ENCODE peak calls at places on chromosomes 3 and 15, in eight cellular contexts. H is HFFc6, A is PC-3, F is GM12865, W is pancreas, K is heart left ventricle, N is endothelial cell, T is kidney. R is an unnamed sample.

GRCh38 chr3:117726776-117727175 is 1017.2 kb downstream of the TUSC7 start:
- DNase-seq in H (peak; percentile 1), A (no peak), F (no peak), W (no peak), K (no peak), N (no peak), T (no peak), R (no peak)

GRCh38 chr15:39788108-39788507 is 5.5 kb upstream of the FSIP1 start:
- DNase-seq in H (no peak), A (no peak), F (peak; percentile 57), W (no peak), K (no peak), N (no peak), T (no peak), R (no peak)

GRCh38 chr15:63073497-63074172 is 31.1 kb downstream of the TPM1 start:
- DNase-seq in H (peak; percentile 61), A (no peak), F (no peak), W (no peak), K (no peak), N (no peak), T (no peak), R (no peak)

GRCh38 chr3:113664523-113665094 is 31.8 kb downstream of the USF3 start:
- DNase-seq in H (no peak), A (no peak), F (no peak), W (no peak), K (no peak), N (no peak), T (no peak), R (no peak)

GRCh38 chr3:195508185-195508584 is 34.9 kb downstream of the PPP1R2 start:
- DNase-seq in H (no peak), A (no peak), F (no peak), W (no peak), K (no peak), N (no peak), T (no peak), R (no peak)

GRCh38 chr15:57635300-57635944 is 43.7 kb downstream of the MYZAP start:
- DNase-seq in H (no peak), A (no peak), F (no peak), W (no peak), K (peak; percentile 59), N (no peak), T (no peak), R (no peak)

GRCh38 chr3:98602078-98602678 is 8.8 kb upstream of the CPOX start:
- DNase-seq in H (peak; percentile 65), A (peak; percentile 78), F (peak; percentile 81), W (no peak), K (peak; percentile 41), N (peak; percentile 19), T (no peak), R (no peak)

GRCh38 chr15:52790166-52790708 is at the start of gene ONECUT1:
- DNase-seq in H (peak; percentile 0), A (peak; percentile 41), F (peak; percentile 65), W (peak; percentile 95), K (no peak), N (peak; percentile 78), T (peak; percentile 75), R (no peak)

GRCh38 chr3:32493437-32494414 is 8.9 kb downstream of the CMTM6 start:
- DNase-seq in H (no peak), A (no peak), F (peak; percentile 81), W (no peak), K (no peak), N (no peak), T (no peak), R (no peak)

GRCh38 chr3:47422743-47423142 is 41.9 kb downstream of the PTPN23 start:
- DNase-seq in H (no peak), A (no peak), F (no peak), W (no peak), K (no peak), N (no peak), T (no peak), R (no peak)

GRCh38 chr3:176767385-176767784 is 429.9 kb downstream of the TBL1XR1 start:
- DNase-seq in H (no peak), A (peak; percentile 97), F (no peak), W (peak; percentile 54), K (no peak), N (no peak), T (no peak), R (peak; percentile 15)

GRCh38 chr3:194031349-194031748 is 104.6 kb upstream of the HES1 start:
- DNase-seq in H (no peak), A (no peak), F (no peak), W (no peak), K (no peak), N (no peak), T (no peak), R (no peak)

GRCh38 chr3:65439641-65440040 is 599.1 kb downstream of the MAGI1 start:
- DNase-seq in H (peak; percentile 34), A (peak; percentile 43), F (peak; percentile 45), W (no peak), K (peak; percentile 61), N (peak; percentile 64), T (no peak), R (peak; percentile 47)

GRCh38 chr3:9912294-9912935 is 4.5 kb upstream of the IL17RC start:
- DNase-seq in H (peak; percentile 65), A (peak; percentile 94), F (no peak), W (no peak), K (no peak), N (no peak), T (no peak), R (no peak)

GRCh38 chr3:188194327-188194726 is 40.4 kb downstream of the LPP start:
- DNase-seq in H (peak; percentile 28), A (peak; percentile 40), F (no peak), W (no peak), K (no peak), N (no peak), T (no peak), R (no peak)

GRCh38 chr3:129911261-129911861 is 17.9 kb upstream of the TMCC1 start:
- DNase-seq in H (no peak), A (no peak), F (no peak), W (no peak), K (no peak), N (no peak), T (no peak), R (no peak)

GRCh38 chr15:94287794-94288246 is 56.5 kb downstream of the MCTP2 start:
- DNase-seq in H (no peak), A (no peak), F (peak; percentile 60), W (no peak), K (no peak), N (no peak), T (no peak), R (no peak)

GRCh38 chr15:81229596-81229995 is 32.9 kb downstream of the IL16 start:
- DNase-seq in H (no peak), A (no peak), F (no peak), W (no peak), K (peak; percentile 36), N (no peak), T (peak; percentile 63), R (no peak)

GRCh38 chr3:124833710-124834332 is 53.3 kb downstream of the ITGB5 start:
- DNase-seq in H (no peak), A (no peak), F (no peak), W (no peak), K (no peak), N (no peak), T (no peak), R (no peak)

GRCh38 chr3:71438904-71439303 is 144.6 kb downstream of the FOXP1 start:
- DNase-seq in H (no peak), A (no peak), F (no peak), W (no peak), K (no peak), N (no peak), T (no peak), R (no peak)

GRCh38 chr3:39079530-39079929 is 27.7 kb downstream of the WDR48 start:
- DNase-seq in H (no peak), A (no peak), F (no peak), W (no peak), K (no peak), N (no peak), T (no peak), R (no peak)
- TF ChIP-seq CTCF in H (peak; percentile 41), A (peak; percentile 48), F (no peak), W (no peak), K (no peak), N (no peak), T (no peak), R (no peak)

GRCh38 chr3:171168551-171168950 is 142.0 kb upstream of the SLC2A2 start:
- DNase-seq in H (no peak), A (no peak), F (no peak), W (no peak), K (no peak), N (no peak), T (no peak), R (no peak)

GRCh38 chr3:171169866-171170265 is 143.3 kb upstream of the SLC2A2 start:
- DNase-seq in H (no peak), A (no peak), F (no peak), W (no peak), K (no peak), N (no peak), T (no peak), R (no peak)

GRCh38 chr3:171169443-171169842 is 142.9 kb upstream of the SLC2A2 start:
- DNase-seq in H (no peak), A (no peak), F (no peak), W (no peak), K (no peak), N (no peak), T (no peak), R (no peak)

GRCh38 chr3:171165986-171166385 is 139.5 kb upstream of the SLC2A2 start:
- DNase-seq in H (no peak), A (no peak), F (peak; percentile 33), W (no peak), K (no peak), N (no peak), T (no peak), R (no peak)

GRCh38 chr3:171168086-171168485 is 141.6 kb upstream of the SLC2A2 start:
- DNase-seq in H (peak; percentile 57), A (peak; percentile 72), F (no peak), W (no peak), K (no peak), N (peak; percentile 33), T (no peak), R (no peak)
- TF ChIP-seq CTCF in H (peak; percentile 72), A (peak; percentile 70), F (no peak), W (peak; percentile 8), K (no peak), N (no peak), T (peak; percentile 45), R (peak; percentile 28)

GRCh38 chr3:142363936-142364467 is 83.8 kb downstream of the XRN1 start:
- DNase-seq in H (no peak), A (no peak), F (no peak), W (no peak), K (no peak), N (no peak), T (no peak), R (no peak)

GRCh38 chr3:142366434-142366833 is 81.4 kb downstream of the XRN1 start:
- DNase-seq in H (peak; percentile 6), A (peak; percentile 45), F (no peak), W (no peak), K (no peak), N (no peak), T (no peak), R (no peak)
- TF ChIP-seq CTCF in H (peak; percentile 49), A (peak; percentile 63), F (no peak), W (no peak), K (no peak), N (peak; percentile 13), T (no peak), R (no peak)

DNA sequence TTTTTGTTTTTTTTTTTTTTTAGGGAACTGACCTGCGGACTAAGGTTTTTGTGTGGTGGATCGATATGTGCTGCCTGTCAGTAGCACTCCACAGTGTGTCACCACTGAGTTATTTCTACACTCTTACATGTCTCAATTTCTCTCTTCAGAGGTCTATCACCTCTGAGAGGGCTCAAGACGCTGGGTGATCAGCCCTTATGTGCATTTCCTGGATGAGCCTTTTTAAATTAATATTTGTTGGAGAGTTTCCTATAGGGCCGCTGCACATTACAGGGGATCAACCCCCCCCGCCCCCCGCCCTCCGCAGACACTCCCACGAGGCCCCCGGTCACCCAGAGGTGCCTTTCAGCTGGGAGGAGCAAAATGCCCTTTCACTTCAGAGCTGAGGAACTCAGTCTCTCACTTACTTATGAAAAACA is 34.5 kb upstream of the AP4E1 start:
- DNase-seq in H (no peak), A (no peak), F (peak; percentile 54), W (no peak), K (no peak), N (no peak), T (no peak), R (no peak)
- TF ChIP-seq CTCF in H (no peak), A (no peak), F (peak; percentile 25), W (no peak), K (no peak), N (no peak), T (no peak), R (no peak)